ENCODE peak calls at places on chromosomes 12 and 14, in ten cellular contexts. One of them, this sample, is unnamed.

GRCh38 chr14:58078068-58078467 is 73.9 kb downstream of the ARMH4 start:
- DNase-seq in IMR-90: peak; percentile 84
- DNase-seq in CD8-positive, alpha-beta T cell: no peak
- DNase-seq in tibial artery: no peak
- DNase-seq in spleen: no peak
- DNase-seq in mucosa of descending colon: no peak
- DNase-seq in astrocyte: peak; percentile 89
- DNase-seq in fibroblast of lung: peak; percentile 58
- DNase-seq in psoas muscle: no peak
- DNase-seq in adrenal gland: no peak
- DNase-seq in this sample: peak; percentile 82

GRCh38 chr14:34616360-34616759 is 13.6 kb downstream of the SNX6 start:
- DNase-seq in spleen: no peak
- DNase-seq in CD8-positive, alpha-beta T cell: no peak
- DNase-seq in psoas muscle: no peak
- DNase-seq in IMR-90: no peak
- DNase-seq in mucosa of descending colon: no peak
- DNase-seq in astrocyte: no peak
- DNase-seq in tibial artery: no peak
- DNase-seq in adrenal gland: no peak
- DNase-seq in fibroblast of lung: no peak
- DNase-seq in this sample: no peak

GRCh38 chr12:46153267-46153872 is 115.5 kb downstream of the SLC38A1 start:
- DNase-seq in CD8-positive, alpha-beta T cell: no peak
- DNase-seq in psoas muscle: no peak
- DNase-seq in astrocyte: peak; percentile 25
- DNase-seq in IMR-90: peak; percentile 52
- DNase-seq in mucosa of descending colon: no peak
- DNase-seq in tibial artery: no peak
- DNase-seq in adrenal gland: no peak
- DNase-seq in spleen: no peak
- DNase-seq in fibroblast of lung: peak; percentile 63
- DNase-seq in this sample: no peak

GRCh38 chr12:120940799-120941198 is 36.6 kb upstream of the SPPL3 start:
- DNase-seq in astrocyte: peak; percentile 16
- DNase-seq in spleen: no peak
- DNase-seq in adrenal gland: no peak
- DNase-seq in IMR-90: peak; percentile 11
- DNase-seq in tibial artery: no peak
- DNase-seq in fibroblast of lung: peak; percentile 9
- DNase-seq in psoas muscle: peak; percentile 4
- DNase-seq in mucosa of descending colon: no peak
- DNase-seq in CD8-positive, alpha-beta T cell: no peak
- DNase-seq in this sample: peak; percentile 86

GRCh38 chr12:47307680-47308399 is 228.1 kb upstream of the AMIGO2 start:
- DNase-seq in fibroblast of lung: peak; percentile 75
- DNase-seq in psoas muscle: no peak
- DNase-seq in astrocyte: peak; percentile 48
- DNase-seq in mucosa of descending colon: peak; percentile 67
- DNase-seq in adrenal gland: peak; percentile 47
- DNase-seq in tibial artery: peak; percentile 38
- DNase-seq in spleen: no peak
- DNase-seq in CD8-positive, alpha-beta T cell: peak; percentile 21
- DNase-seq in IMR-90: peak; percentile 73
- DNase-seq in this sample: peak; percentile 38

GRCh38 chr14:106491851-106492250 is 965.5 kb downstream of the TMEM121 start:
- DNase-seq in IMR-90: no peak
- DNase-seq in fibroblast of lung: no peak
- DNase-seq in psoas muscle: no peak
- DNase-seq in CD8-positive, alpha-beta T cell: no peak
- DNase-seq in astrocyte: no peak
- DNase-seq in spleen: no peak
- DNase-seq in adrenal gland: no peak
- DNase-seq in tibial artery: no peak
- DNase-seq in mucosa of descending colon: peak; percentile 19
- DNase-seq in this sample: no peak

GRCh38 chr12:121008347-121009098 is 7.8 kb downstream of the C12orf43 start:
- DNase-seq in fibroblast of lung: no peak
- DNase-seq in psoas muscle: no peak
- DNase-seq in astrocyte: no peak
- DNase-seq in spleen: no peak
- DNase-seq in tibial artery: no peak
- DNase-seq in IMR-90: no peak
- DNase-seq in CD8-positive, alpha-beta T cell: no peak
- DNase-seq in mucosa of descending colon: no peak
- DNase-seq in adrenal gland: no peak
- DNase-seq in this sample: no peak

GRCh38 chr12:46209914-46210834 is 58.7 kb downstream of the SLC38A1 start:
- DNase-seq in adrenal gland: no peak
- DNase-seq in spleen: peak; percentile 89
- DNase-seq in psoas muscle: peak; percentile 66
- DNase-seq in mucosa of descending colon: peak; percentile 42
- DNase-seq in fibroblast of lung: no peak
- DNase-seq in CD8-positive, alpha-beta T cell: no peak
- DNase-seq in IMR-90: no peak
- DNase-seq in tibial artery: no peak
- DNase-seq in astrocyte: peak; percentile 25
- DNase-seq in this sample: no peak

GRCh38 chr12:107478881-107479280 is 206.7 kb upstream of the PWP1 start:
- DNase-seq in fibroblast of lung: no peak
- DNase-seq in mucosa of descending colon: no peak
- DNase-seq in IMR-90: peak; percentile 32
- DNase-seq in CD8-positive, alpha-beta T cell: no peak
- DNase-seq in spleen: no peak
- DNase-seq in astrocyte: peak; percentile 10
- DNase-seq in adrenal gland: no peak
- DNase-seq in tibial artery: no peak
- DNase-seq in psoas muscle: no peak
- DNase-seq in this sample: no peak

GRCh38 chr14:32941668-32942065 is 3.0 kb downstream of the NPAS3 start:
- DNase-seq in tibial artery: no peak
- DNase-seq in mucosa of descending colon: no peak
- DNase-seq in fibroblast of lung: no peak
- DNase-seq in psoas muscle: no peak
- DNase-seq in spleen: no peak
- DNase-seq in astrocyte: no peak
- DNase-seq in adrenal gland: no peak
- DNase-seq in IMR-90: no peak
- DNase-seq in CD8-positive, alpha-beta T cell: no peak
- DNase-seq in this sample: no peak

GRCh38 chr14:24312736-24313507 is 1.6 kb downstream of the LTB4R start:
- DNase-seq in mucosa of descending colon: peak; percentile 47
- DNase-seq in fibroblast of lung: peak; percentile 34
- DNase-seq in spleen: peak; percentile 86
- DNase-seq in adrenal gland: peak; percentile 50
- DNase-seq in psoas muscle: peak; percentile 53
- DNase-seq in astrocyte: no peak
- DNase-seq in tibial artery: peak; percentile 59
- DNase-seq in CD8-positive, alpha-beta T cell: no peak
- DNase-seq in IMR-90: peak; percentile 22
- DNase-seq in this sample: no peak

GRCh38 chr12:102119674-102120563 is at the start of the genes NUP37 and PARPBP:
- DNase-seq in psoas muscle: peak; percentile 95
- DNase-seq in adrenal gland: peak; percentile 90
- DNase-seq in tibial artery: peak; percentile 85
- DNase-seq in spleen: peak; percentile 97
- DNase-seq in mucosa of descending colon: peak; percentile 92
- DNase-seq in IMR-90: peak; percentile 81
- DNase-seq in fibroblast of lung: peak; percentile 84
- DNase-seq in CD8-positive, alpha-beta T cell: peak; percentile 86
- DNase-seq in astrocyte: peak; percentile 76
- DNase-seq in this sample: peak; percentile 52
- TF ChIP-seq CTCF in psoas muscle: peak; percentile 6
- TF ChIP-seq CTCF in adrenal gland: no peak
- TF ChIP-seq CTCF in tibial artery: peak; percentile 13
- TF ChIP-seq CTCF in spleen: peak; percentile 10
- TF ChIP-seq CTCF in mucosa of descending colon: no peak
- TF ChIP-seq CTCF in IMR-90: no peak
- TF ChIP-seq CTCF in fibroblast of lung: no peak
- TF ChIP-seq CTCF in CD8-positive, alpha-beta T cell: no peak
- TF ChIP-seq CTCF in astrocyte: no peak
- TF ChIP-seq CTCF in this sample: no peak

GRCh38 chr12:3419538-3419937 is 71.5 kb upstream of the PRMT8 start:
- DNase-seq in fibroblast of lung: no peak
- DNase-seq in adrenal gland: no peak
- DNase-seq in CD8-positive, alpha-beta T cell: no peak
- DNase-seq in tibial artery: no peak
- DNase-seq in psoas muscle: no peak
- DNase-seq in IMR-90: no peak
- DNase-seq in astrocyte: no peak
- DNase-seq in spleen: no peak
- DNase-seq in mucosa of descending colon: no peak
- DNase-seq in this sample: no peak

GRCh38 chr12:3418609-3419469 is 72.2 kb upstream of the PRMT8 start:
- DNase-seq in CD8-positive, alpha-beta T cell: no peak
- DNase-seq in IMR-90: no peak
- DNase-seq in adrenal gland: no peak
- DNase-seq in spleen: no peak
- DNase-seq in astrocyte: no peak
- DNase-seq in psoas muscle: no peak
- DNase-seq in mucosa of descending colon: peak; percentile 30
- DNase-seq in tibial artery: no peak
- DNase-seq in fibroblast of lung: no peak
- DNase-seq in this sample: no peak

GRCh38 chr12:3421599-3421998 is 69.4 kb upstream of the PRMT8 start:
- DNase-seq in astrocyte: no peak
- DNase-seq in tibial artery: no peak
- DNase-seq in spleen: no peak
- DNase-seq in adrenal gland: no peak
- DNase-seq in fibroblast of lung: no peak
- DNase-seq in IMR-90: no peak
- DNase-seq in psoas muscle: no peak
- DNase-seq in CD8-positive, alpha-beta T cell: no peak
- DNase-seq in mucosa of descending colon: no peak
- DNase-seq in this sample: no peak

GRCh38 chr12:3420693-3421092 is 70.3 kb upstream of the PRMT8 start:
- DNase-seq in adrenal gland: no peak
- DNase-seq in CD8-positive, alpha-beta T cell: no peak
- DNase-seq in fibroblast of lung: no peak
- DNase-seq in psoas muscle: no peak
- DNase-seq in spleen: no peak
- DNase-seq in IMR-90: no peak
- DNase-seq in mucosa of descending colon: no peak
- DNase-seq in tibial artery: no peak
- DNase-seq in astrocyte: no peak
- DNase-seq in this sample: no peak

DNA sequence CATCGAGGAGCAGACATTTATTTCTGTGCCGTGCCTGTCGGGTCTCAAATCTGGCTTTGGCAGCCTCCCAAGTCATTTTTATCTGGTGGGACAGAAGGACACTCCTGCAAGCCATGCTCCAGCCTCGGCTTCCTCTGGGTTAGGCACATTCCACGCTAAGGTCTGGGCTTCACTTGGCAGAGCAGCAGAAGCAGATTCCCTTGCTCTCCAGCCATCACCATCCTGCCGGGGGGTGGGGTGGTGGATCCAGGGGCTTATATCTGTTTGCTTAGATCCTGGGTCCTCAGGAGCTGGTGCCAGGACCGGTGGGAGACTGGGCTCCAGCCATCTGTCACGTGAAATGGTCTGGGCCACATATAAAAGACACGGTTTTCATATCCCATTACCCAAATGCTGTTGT is 69.8 kb upstream of the PRMT8 start:
- DNase-seq in psoas muscle: no peak
- DNase-seq in fibroblast of lung: no peak
- DNase-seq in astrocyte: no peak
- DNase-seq in mucosa of descending colon: no peak
- DNase-seq in tibial artery: no peak
- DNase-seq in IMR-90: no peak
- DNase-seq in adrenal gland: no peak
- DNase-seq in CD8-positive, alpha-beta T cell: no peak
- DNase-seq in spleen: no peak
- DNase-seq in this sample: no peak
- H3K4me3 ChIP-seq in psoas muscle: no peak overlapping the region
- H3K4me3 ChIP-seq in fibroblast of lung: no peak overlapping the region
- H3K4me3 ChIP-seq in astrocyte: no peak overlapping the region
- H3K4me3 ChIP-seq in mucosa of descending colon: no peak overlapping the region
- H3K4me3 ChIP-seq in tibial artery: no peak overlapping the region
- H3K4me3 ChIP-seq in IMR-90: no peak overlapping the region
- H3K4me3 ChIP-seq in adrenal gland: no peak overlapping the region
- H3K4me3 ChIP-seq in CD8-positive, alpha-beta T cell: no peak overlapping the region
- H3K4me3 ChIP-seq in spleen: no peak overlapping the region
- H3K4me3 ChIP-seq in this sample: no peak overlapping the region

GRCh38 chr14:45222485-45223262 is 30.3 kb downstream of the MIS18BP1 start:
- DNase-seq in spleen: no peak
- DNase-seq in astrocyte: no peak
- DNase-seq in mucosa of descending colon: no peak
- DNase-seq in fibroblast of lung: no peak
- DNase-seq in tibial artery: no peak
- DNase-seq in CD8-positive, alpha-beta T cell: no peak
- DNase-seq in adrenal gland: no peak
- DNase-seq in psoas muscle: no peak
- DNase-seq in IMR-90: no peak
- DNase-seq in this sample: no peak

DNA sequence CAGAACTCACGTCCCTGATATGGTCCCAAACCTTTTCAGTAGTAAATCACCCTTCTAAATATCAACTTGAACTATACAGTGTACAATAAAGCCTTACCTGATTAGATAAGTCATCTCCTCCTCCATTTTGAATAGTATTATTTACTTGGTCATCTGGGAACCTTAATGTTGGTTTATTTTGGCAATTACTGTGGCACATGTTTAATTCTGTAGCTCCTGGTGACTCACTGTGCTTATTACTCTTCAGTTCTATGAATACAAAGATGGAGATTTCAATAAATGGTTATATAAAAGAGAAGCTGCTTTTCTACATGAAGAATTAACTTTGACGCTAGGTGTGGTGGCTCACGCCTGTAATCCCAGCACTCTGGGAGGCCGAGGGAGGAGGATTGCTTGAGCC is 25.4 kb downstream of the MIS18BP1 start:
- DNase-seq in astrocyte: no peak
- DNase-seq in spleen: no peak
- DNase-seq in CD8-positive, alpha-beta T cell: no peak
- DNase-seq in adrenal gland: no peak
- DNase-seq in mucosa of descending colon: no peak
- DNase-seq in IMR-90: peak; percentile 55
- DNase-seq in fibroblast of lung: no peak
- DNase-seq in psoas muscle: no peak
- DNase-seq in tibial artery: no peak
- DNase-seq in this sample: no peak
- H3K36me3 ChIP-seq in astrocyte: peaks cover 7% of the 10 kb centered on the region
- H3K36me3 ChIP-seq in spleen: peaks cover 3% of the 10 kb centered on the region
- H3K36me3 ChIP-seq in CD8-positive, alpha-beta T cell: peaks cover 3% of the 10 kb centered on the region
- H3K36me3 ChIP-seq in adrenal gland: peaks cover 4% of the 10 kb centered on the region
- H3K36me3 ChIP-seq in mucosa of descending colon: no peaks in the 10 kb centered on the region
- H3K36me3 ChIP-seq in IMR-90: peaks cover 7% of the 10 kb centered on the region
- H3K36me3 ChIP-seq in fibroblast of lung: peaks cover 2% of the 10 kb centered on the region
- H3K36me3 ChIP-seq in psoas muscle: no peaks in the 10 kb centered on the region
- H3K36me3 ChIP-seq in tibial artery: peaks cover 21% of the 10 kb centered on the region
- H3K36me3 ChIP-seq in this sample: no peaks in the 10 kb centered on the region

DNA sequence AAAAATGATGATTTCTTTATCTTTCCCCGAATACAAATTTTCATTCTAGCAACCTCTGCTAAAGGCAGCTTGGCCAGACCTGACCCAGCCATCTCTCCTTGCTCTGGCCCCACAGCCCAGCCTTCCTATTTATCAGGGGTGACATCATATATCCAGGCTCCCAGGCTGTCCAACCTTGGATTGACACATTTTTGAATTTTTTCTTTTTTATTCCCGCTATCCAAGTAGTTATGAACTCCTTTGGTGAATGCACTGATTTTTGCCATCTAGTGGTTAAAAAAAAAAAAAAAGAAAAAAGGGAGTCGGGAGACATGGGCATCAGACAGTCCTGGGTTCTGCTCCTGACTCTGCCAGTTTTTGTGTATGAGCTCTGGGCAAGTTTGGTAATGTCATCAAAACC is 120.5 kb downstream of the PTPN11 start:
- DNase-seq in spleen: no peak
- DNase-seq in CD8-positive, alpha-beta T cell: no peak
- DNase-seq in mucosa of descending colon: no peak
- DNase-seq in astrocyte: no peak
- DNase-seq in adrenal gland: no peak
- DNase-seq in IMR-90: no peak
- DNase-seq in fibroblast of lung: no peak
- DNase-seq in psoas muscle: no peak
- DNase-seq in tibial artery: no peak
- DNase-seq in this sample: no peak
- TF ChIP-seq CTCF in spleen: no peak
- TF ChIP-seq CTCF in CD8-positive, alpha-beta T cell: no peak
- TF ChIP-seq CTCF in mucosa of descending colon: no peak
- TF ChIP-seq CTCF in astrocyte: no peak
- TF ChIP-seq CTCF in adrenal gland: no peak
- TF ChIP-seq CTCF in IMR-90: no peak
- TF ChIP-seq CTCF in fibroblast of lung: no peak
- TF ChIP-seq CTCF in psoas muscle: no peak
- TF ChIP-seq CTCF in tibial artery: no peak
- TF ChIP-seq CTCF in this sample: no peak

This sample was measured in kidney epithelial cell.